ENCODE peak calls at places on chromosomes 6 and 20, in ten cellular contexts. W is heart right ventricle; H is astrocyte of the cerebellum; J is psoas muscle; T is CD8-positive, alpha-beta T cell; C is upper lobe of left lung; O is GM23338; R is SK-N-SH; B is A673; E is GM12878. X is an unnamed sample.
A peak's percentile ranks its signal among the peaks of the same experiment; 100 is the strongest.

GRCh38 chr6:36120979-36121706 is 9.2 kb upstream of the MAPK13 start:
- DNase-seq in W (peak; percentile 38), T (peak; percentile 54), R (no peak), J (peak; percentile 60), B (no peak), E (no peak), O (peak; percentile 34), C (no peak), H (no peak), X (no peak)

GRCh38 chr6:14721103-14721758 is 524.6 kb upstream of the JARID2 start:
- DNase-seq in T (no peak), W (no peak), C (no peak), E (no peak), O (no peak), H (no peak), J (no peak), R (no peak), B (no peak), X (no peak)

GRCh38 chr6:80209434-80209833 is 103.0 kb downstream of the BCKDHB start:
- DNase-seq in W (no peak), H (no peak), T (no peak), R (no peak), C (no peak), E (no peak), J (no peak), B (no peak), O (no peak), X (no peak)

GRCh38 chr6:166588691-166589333 is 2.3 kb upstream of the RAMACL start:
- DNase-seq in C (no peak), R (no peak), B (peak; percentile 94), O (peak; percentile 54), H (peak; percentile 89), T (no peak), J (no peak), E (peak; percentile 48), W (no peak), X (peak; percentile 52)

GRCh38 chr20:34334654-34335407 is 28.2 kb upstream of the ITCH start:
- DNase-seq in T (no peak), B (no peak), C (no peak), H (no peak), W (no peak), O (no peak), R (no peak), E (no peak), J (no peak), X (no peak)

GRCh38 chr6:73652637-73653570 is 888 bp downstream of the SLC17A5 start:
- DNase-seq in C (no peak), R (peak; percentile 80), B (peak; percentile 71), W (peak; percentile 54), T (peak; percentile 59), J (peak; percentile 25), O (peak; percentile 85), H (peak; percentile 6), E (peak; percentile 61), X (no peak)

GRCh38 chr6:14108571-14109410 is 8.8 kb upstream of the CD83 start:
- DNase-seq in E (peak; percentile 97), O (no peak), J (no peak), C (no peak), B (no peak), T (no peak), H (no peak), R (no peak), W (no peak), X (no peak)

GRCh38 chr6:27214126-27214601 is 33.3 kb upstream of the PRSS16 start:
- DNase-seq in W (no peak), E (no peak), R (no peak), J (no peak), O (peak; percentile 40), H (no peak), B (peak; percentile 33), C (no peak), T (no peak), X (no peak)

GRCh38 chr20:37515876-37516275 is 5.2 kb upstream of the NNAT start:
- DNase-seq in B (no peak), E (no peak), R (no peak), T (no peak), H (no peak), O (no peak), C (no peak), W (no peak), J (no peak), X (no peak)

GRCh38 chr20:25257130-25257529 is 9.2 kb downstream of the PYGB start:
- DNase-seq in R (no peak), H (no peak), O (no peak), T (no peak), E (no peak), B (no peak), W (no peak), C (no peak), J (no peak), X (no peak)

GRCh38 chr20:25253606-25254275 is 5.9 kb downstream of the PYGB start:
- DNase-seq in E (no peak), T (no peak), J (no peak), H (no peak), B (no peak), C (no peak), W (no peak), O (no peak), R (peak; percentile 16), X (no peak)

GRCh38 chr20:25254571-25254970 is 6.7 kb downstream of the PYGB start:
- DNase-seq in E (no peak), B (no peak), R (peak; percentile 73), T (no peak), H (no peak), W (no peak), J (no peak), O (no peak), C (no peak), X (no peak)

GRCh38 chr20:25256226-25256859 is 8.5 kb downstream of the PYGB start:
- DNase-seq in O (no peak), H (no peak), C (no peak), J (no peak), W (no peak), B (no peak), R (peak; percentile 4), T (no peak), E (no peak), X (no peak)

GRCh38 chr20:25254986-25255680 is 7.2 kb downstream of the PYGB start:
- DNase-seq in B (no peak), H (no peak), E (no peak), W (peak; percentile 59), J (no peak), T (no peak), R (peak; percentile 68), O (no peak), C (no peak), X (no peak)
- H3K4me3 ChIP-seq in B (no peak overlapping the region), H (no peak overlapping the region), E (no peak overlapping the region), W (no peak overlapping the region), J (no peak overlapping the region), T (no peak overlapping the region), R (no peak overlapping the region), O (no peak overlapping the region), C (no peak overlapping the region), X (no peak overlapping the region)

GRCh38 chr6:34243901-34244884 is 4.6 kb downstream of the SMIM29 start:
- DNase-seq in J (peak; percentile 83), O (peak; percentile 71), H (peak; percentile 84), R (peak; percentile 53), T (peak; percentile 29), W (peak; percentile 52), B (peak; percentile 81), C (peak; percentile 66), E (no peak), X (peak; percentile 85)
- TF ChIP-seq CTCF in J (peak; percentile 16), O (peak; percentile 45), H (peak; percentile 58), R (peak; percentile 55), T (no peak), W (peak; percentile 12), B (peak; percentile 56), C (no peak), E (peak; percentile 17), X (peak; percentile 51)

GRCh38 chr6:168319279-168320051 is at the start of gene DACT2:
- DNase-seq in J (no peak), B (peak; percentile 60), T (no peak), E (no peak), C (peak; percentile 82), H (no peak), W (no peak), R (peak; percentile 82), O (peak; percentile 67), X (no peak)
- H3K4me3 ChIP-seq in J (peak within 1 kb of the TSS; percentile 34), B (peak within 1 kb of the TSS; percentile 85), T (no peak within 1 kb of the TSS), E (no peak within 1 kb of the TSS), C (peak within 1 kb of the TSS; percentile 57), H (no peak within 1 kb of the TSS), W (peak within 1 kb of the TSS; percentile 35), R (peak within 1 kb of the TSS; percentile 31), O (peak within 1 kb of the TSS; percentile 68), X (no peak within 1 kb of the TSS)

GRCh38 chr6:25341923-25342619 is 62.9 kb downstream of the CARMIL1 start:
- DNase-seq in C (no peak), E (no peak), O (peak; percentile 81), J (no peak), W (no peak), R (no peak), H (no peak), T (no peak), B (no peak), X (no peak)
- TF ChIP-seq CTCF in C (no peak), E (no peak), O (peak; percentile 56), J (no peak), W (no peak), R (no peak), H (no peak), T (no peak), B (no peak), X (no peak)

DNA sequence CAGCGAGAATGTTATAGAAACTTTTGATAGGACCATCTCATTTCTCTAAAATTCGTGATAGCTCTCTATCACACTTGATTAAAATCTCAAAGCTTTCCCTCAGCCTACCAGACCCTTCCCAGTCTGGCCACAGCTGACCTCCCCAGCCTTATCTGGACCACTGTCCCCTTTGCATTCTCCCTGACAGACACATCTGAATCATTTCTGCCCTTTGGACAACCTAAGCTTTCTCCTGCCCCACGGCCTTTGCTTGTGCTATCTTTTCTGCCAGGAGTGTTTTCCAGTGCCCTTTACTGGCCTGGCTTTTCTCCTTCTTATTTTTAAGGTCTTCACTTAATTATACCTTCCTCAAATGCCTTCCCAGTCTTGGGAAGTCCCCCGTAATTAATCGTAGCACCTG is 136.0 kb upstream of the RNF24 start:
- DNase-seq in T (no peak), E (no peak), W (no peak), H (no peak), J (no peak), B (no peak), C (no peak), R (no peak), O (no peak), X (no peak)
- H3K4me3 ChIP-seq in T (no peak overlapping the region), E (no peak overlapping the region), W (no peak overlapping the region), H (no peak overlapping the region), J (no peak overlapping the region), B (no peak overlapping the region), C (no peak overlapping the region), R (no peak overlapping the region), O (no peak overlapping the region), X (no peak overlapping the region)

GRCh38 chr20:32995802-32996201 is 8.4 kb downstream of the SUN5 start:
- DNase-seq in O (peak; percentile 35), B (no peak), H (no peak), E (no peak), C (no peak), T (no peak), R (no peak), W (no peak), J (no peak), X (no peak)
- TF ChIP-seq CTCF in O (peak; percentile 55), B (peak; percentile 16), H (no peak), E (no peak), C (no peak), T (no peak), R (no peak), W (no peak), J (no peak), X (no peak)

X was measured in HFF-Myc.